ENCODE peak calls at places on chromosomes 6 and 20, in nine cellular contexts. T is mucosa of descending colon; N is cardiac fibroblast; J is left cardiac atrium; Q is stimulated activated CD4-positive, alpha-beta T cell treated with anti-CD3 and anti-CD28 coated beads, Interleukin-2, amount 100 ng/mL, for 48 hours; W is EL; M is choroid plexus epithelial cell; K is adrenal gland; B is nephron progenitor cell. Z is an unnamed sample.
A peak's percentile ranks its signal among the peaks of the same experiment; 100 is the strongest.

GRCh38 chr6:166598441-166599138 is 12.1 kb upstream of the RAMACL start:
- DNase-seq in T (peak; percentile 36), N (peak; percentile 96), J (peak; percentile 72), Q (no peak), W (peak; percentile 96), M (peak; percentile 92), K (no peak), B (no peak), Z (no peak)

GRCh38 chr20:62044671-62045070 is 21.0 kb downstream of the TAF4 start:
- DNase-seq in T (no peak), N (no peak), J (no peak), Q (no peak), W (no peak), M (no peak), K (no peak), B (no peak), Z (no peak)

GRCh38 chr6:7147051-7147671 is 39.4 kb downstream of the RREB1 start:
- DNase-seq in T (peak; percentile 2), N (no peak), J (no peak), Q (no peak), W (no peak), M (peak; percentile 54), K (no peak), B (no peak), Z (no peak)

GRCh38 chr6:140105857-140106256 is 731.4 kb upstream of the CITED2 start:
- DNase-seq in T (peak; percentile 10), N (peak; percentile 23), J (no peak), Q (no peak), W (peak; percentile 12), M (peak; percentile 51), K (no peak), B (peak; percentile 16), Z (no peak)

GRCh38 chr6:18062733-18063132 is 59.7 kb downstream of the NHLRC1 start:
- DNase-seq in T (no peak), N (no peak), J (no peak), Q (no peak), W (no peak), M (no peak), K (no peak), B (no peak), Z (no peak)

GRCh38 chr20:4111440-4112411 is 96.4 kb upstream of the RNF24 start:
- DNase-seq in T (no peak), N (no peak), J (no peak), Q (no peak), W (no peak), M (no peak), K (no peak), B (no peak), Z (no peak)

GRCh38 chr6:13187692-13188091 is 140.6 kb downstream of the TBC1D7 start:
- DNase-seq in T (no peak), N (no peak), J (no peak), Q (no peak), W (no peak), M (no peak), K (no peak), B (no peak), Z (no peak)

GRCh38 chr6:151009576-151009975 is 144.1 kb downstream of the MTHFD1L start:
- DNase-seq in T (no peak), N (no peak), J (no peak), Q (no peak), W (no peak), M (no peak), K (no peak), B (no peak), Z (no peak)

GRCh38 chr6:106540907-106541306 is 88.4 kb downstream of the RTN4IP1 start:
- DNase-seq in T (no peak), N (peak; percentile 47), J (no peak), Q (no peak), W (no peak), M (peak; percentile 54), K (no peak), B (no peak), Z (no peak)

GRCh38 chr6:63968650-63969049 is 333.0 kb downstream of the PHF3 start:
- DNase-seq in T (no peak), N (no peak), J (no peak), Q (no peak), W (no peak), M (no peak), K (no peak), B (no peak), Z (no peak)

GRCh38 chr6:3517350-3517749 is 60.5 kb upstream of the SLC22A23 start:
- DNase-seq in T (no peak), N (peak; percentile 88), J (no peak), Q (no peak), W (peak; percentile 92), M (peak; percentile 93), K (no peak), B (no peak), Z (no peak)

GRCh38 chr6:118744261-118744941 is 93.0 kb upstream of the CEP85L start:
- DNase-seq in T (no peak), N (no peak), J (no peak), Q (no peak), W (peak; percentile 75), M (no peak), K (no peak), B (no peak), Z (no peak)

GRCh38 chr6:39167321-39167720 is 52.3 kb upstream of the SAYSD1 start:
- DNase-seq in T (no peak), N (no peak), J (no peak), Q (no peak), W (no peak), M (no peak), K (no peak), B (no peak), Z (no peak)

GRCh38 chr20:51326241-51326819 is 216.2 kb downstream of the NFATC2 start:
- DNase-seq in T (peak; percentile 58), N (peak; percentile 24), J (no peak), Q (peak; percentile 49), W (peak; percentile 69), M (peak; percentile 80), K (no peak), B (peak; percentile 66), Z (no peak)

GRCh38 chr6:21099338-21100314 is 493.9 kb upstream of the SOX4 start:
- DNase-seq in T (no peak), N (no peak), J (no peak), Q (no peak), W (no peak), M (no peak), K (no peak), B (no peak), Z (no peak)

GRCh38 chr20:57805784-57806183 is 96.0 kb upstream of the PMEPA1 start:
- DNase-seq in T (no peak), N (no peak), J (no peak), Q (no peak), W (no peak), M (no peak), K (no peak), B (no peak), Z (no peak)

GRCh38 chr20:3786126-3786484 is 435 bp downstream of the CENPB start:
- DNase-seq in T (peak; percentile 65), N (peak; percentile 67), J (peak; percentile 58), Q (no peak), W (peak; percentile 57), M (peak; percentile 74), K (peak; percentile 61), B (peak; percentile 48), Z (peak; percentile 59)

GRCh38 chr6:49676671-49677281 is 36.6 kb downstream of the CRISP2 start:
- DNase-seq in T (no peak), N (peak; percentile 10), J (no peak), Q (no peak), W (peak; percentile 51), M (peak; percentile 21), K (no peak), B (no peak), Z (no peak)

GRCh38 chr6:138477913-138478539 is 21.3 kb downstream of the NHSL1 start:
- DNase-seq in T (peak; percentile 46), N (no peak), J (no peak), Q (no peak), W (no peak), M (no peak), K (no peak), B (no peak), Z (no peak)

GRCh38 chr20:49591217-49591865 is 23.4 kb upstream of the PTGIS start:
- DNase-seq in T (no peak), N (peak; percentile 86), J (peak; percentile 59), Q (no peak), W (no peak), M (no peak), K (no peak), B (no peak), Z (no peak)

GRCh38 chr6:166710084-166710483 is 83.0 kb upstream of the RPS6KA2 start:
- DNase-seq in T (no peak), N (no peak), J (no peak), Q (no peak), W (no peak), M (no peak), K (no peak), B (no peak), Z (no peak)

GRCh38 chr6:156379392-156379910 is 397.7 kb upstream of the ARID1B start:
- DNase-seq in T (no peak), N (no peak), J (no peak), Q (no peak), W (peak; percentile 57), M (peak; percentile 41), K (no peak), B (no peak), Z (no peak)

GRCh38 chr6:36907781-36908180 is 22.0 kb downstream of the C6orf89 start:
- DNase-seq in T (no peak), N (peak; percentile 59), J (peak; percentile 66), Q (no peak), W (no peak), M (peak; percentile 51), K (peak; percentile 89), B (no peak), Z (peak; percentile 66)

GRCh38 chr20:16864069-16864468 is 115.9 kb downstream of the OTOR start:
- DNase-seq in T (no peak), N (no peak), J (no peak), Q (no peak), W (peak; percentile 8), M (no peak), K (no peak), B (no peak), Z (no peak)

GRCh38 chr20:62668441-62669027 is 26.2 kb downstream of the SLCO4A1 start:
- DNase-seq in T (peak; percentile 85), N (peak; percentile 86), J (peak; percentile 74), Q (peak; percentile 28), W (peak; percentile 79), M (peak; percentile 78), K (peak; percentile 76), B (peak; percentile 83), Z (no peak)

GRCh38 chr6:33923857-33924514 is 120.2 kb upstream of the MLN start:
- DNase-seq in T (no peak), N (no peak), J (no peak), Q (no peak), W (no peak), M (no peak), K (no peak), B (no peak), Z (no peak)

GRCh38 chr6:85470023-85470410 is 20.1 kb downstream of the NT5E start:
- DNase-seq in T (no peak), N (no peak), J (no peak), Q (no peak), W (peak; percentile 48), M (no peak), K (no peak), B (no peak), Z (no peak)

GRCh38 chr6:12298017-12298958 is 8.1 kb downstream of the EDN1 start:
- DNase-seq in T (no peak), N (peak; percentile 31), J (no peak), Q (no peak), W (no peak), M (no peak), K (no peak), B (no peak), Z (no peak)

GRCh38 chr20:33328157-33328556 is 45.1 kb downstream of the BPIFB1 start:
- DNase-seq in T (no peak), N (no peak), J (no peak), Q (no peak), W (no peak), M (no peak), K (no peak), B (no peak), Z (no peak)

GRCh38 chr6:140319209-140319608 is 944.8 kb upstream of the CITED2 start:
- DNase-seq in T (no peak), N (peak; percentile 58), J (no peak), Q (no peak), W (peak; percentile 29), M (peak; percentile 86), K (no peak), B (no peak), Z (no peak)

GRCh38 chr6:14844411-14844810 is 401.5 kb upstream of the JARID2 start:
- DNase-seq in T (no peak), N (no peak), J (no peak), Q (no peak), W (no peak), M (no peak), K (no peak), B (no peak), Z (no peak)

Z was measured in pancreas.